ENCODE peak calls at places on chromosomes 3 and 15, in four cellular contexts. F is central memory CD4-positive, alpha-beta T cell; U is stimulated activated CD8-positive, alpha-beta memory T cell treated with anti-CD3 and anti-CD28 coated beads, Interleukin-7, amount 100 ng/mL, for 24 hours; Q is NCI-H1092 treated with DMSO at 0.1 percent for 48 hours. G is an unnamed sample.

GRCh38 chr3:48042071-48042760 is 26.0 kb upstream of the MAP4 start:
- DNase-seq in F (no peak), U (no peak), Q (no peak), G (no peak)

GRCh38 chr3:57169872-57170623 is 4.9 kb upstream of the IL17RD start:
- DNase-seq in F (peak), U (peak), Q (peak), G (peak)

GRCh38 chr3:76514836-76515235 is 525.1 kb upstream of the ROBO2 start:
- DNase-seq in F (no peak), U (no peak), Q (no peak), G (no peak)

GRCh38 chr3:46284981-46285683 is 42.9 kb downstream of the CCR3 start:
- DNase-seq in F (peak), U (no peak), Q (no peak), G (no peak)

GRCh38 chr3:153967260-153967659 is 153.9 kb upstream of the ARHGEF26 start:
- DNase-seq in F (no peak), U (no peak), Q (no peak), G (no peak)

GRCh38 chr3:193688845-193689714 is 96.1 kb downstream of the OPA1 start:
- DNase-seq in F (no peak), U (no peak), Q (no peak), G (no peak)

GRCh38 chr3:4303187-4304123 is at the start of gene SETMAR:
- DNase-seq in F (peak), U (peak), Q (peak), G (peak)

GRCh38 chr15:74399511-74400312 is 32.3 kb upstream of the CYP11A1 start:
- DNase-seq in F (no peak), U (no peak), Q (no peak), G (peak)

GRCh38 chr15:81531141-81531592 is 157.2 kb upstream of the TMC3 start:
- DNase-seq in F (no peak), U (no peak), Q (peak), G (no peak)

GRCh38 chr3:58237940-58238681 is 519 bp downstream of the ABHD6 start:
- DNase-seq in F (peak), U (peak), Q (peak), G (no peak)

GRCh38 chr3:186964629-186965028 is 34.3 kb downstream of the ST6GAL1 start:
- DNase-seq in F (no peak), U (no peak), Q (no peak), G (no peak)

GRCh38 chr3:187944391-187945179 is 199.3 kb upstream of the BCL6 start:
- DNase-seq in F (no peak), U (no peak), Q (no peak), G (no peak)

GRCh38 chr15:42367041-42367440 is 7.7 kb downstream of the CAPN3 start:
- DNase-seq in F (no peak), U (no peak), Q (no peak), G (no peak)

GRCh38 chr3:169334994-169335393 is 328.5 kb downstream of the MECOM start:
- DNase-seq in F (no peak), U (no peak), Q (no peak), G (no peak)

GRCh38 chr15:101190196-101190595 is 61.7 kb downstream of the CHSY1 start:
- DNase-seq in F (no peak), U (no peak), Q (no peak), G (no peak)

GRCh38 chr3:138072816-138073215 is 42.6 kb downstream of the DZIP1L start:
- DNase-seq in F (no peak), U (no peak), Q (no peak), G (no peak)

GRCh38 chr3:161559177-161559998 is 62.8 kb downstream of the OTOL1 start:
- DNase-seq in F (no peak), U (no peak), Q (peak), G (peak)

GRCh38 chr3:112115161-112115739 is 17.8 kb downstream of the GCSAM start:
- DNase-seq in F (no peak), U (no peak), Q (no peak), G (no peak)

GRCh38 chr3:60154011-60154410 is 1097.2 kb downstream of the FHIT start:
- DNase-seq in F (no peak), U (no peak), Q (no peak), G (no peak)

GRCh38 chr15:100118546-100118945 is 223.2 kb downstream of the ADAMTS17 start:
- DNase-seq in F (no peak), U (no peak), Q (no peak), G (no peak)

GRCh38 chr3:43584043-43584826 is 37.6 kb downstream of the ANO10 start:
- DNase-seq in F (no peak), U (no peak), Q (no peak), G (peak)

GRCh38 chr15:79179108-79179561 is 88.6 kb upstream of the RASGRF1 start:
- DNase-seq in F (no peak), U (no peak), Q (no peak), G (no peak)

GRCh38 chr3:196634851-196635250 is 4.6 kb upstream of the NRROS start:
- DNase-seq in F (no peak), U (no peak), Q (no peak), G (no peak)

GRCh38 chr15:73899197-73900128 is 26.1 kb downstream of the TBC1D21 start:
- DNase-seq in F (no peak), U (no peak), Q (no peak), G (no peak)

GRCh38 chr3:195895900-195896360 is 12.4 kb downstream of the TNK2 start:
- DNase-seq in F (peak), U (peak), Q (no peak), G (no peak)

GRCh38 chr3:175916151-175916946 is 1057.2 kb downstream of the NAALADL2 start:
- DNase-seq in F (no peak), U (no peak), Q (no peak), G (no peak)

GRCh38 chr3:171055336-171056178 is 29.0 kb upstream of the SLC2A2 start:
- DNase-seq in F (no peak), U (no peak), Q (no peak), G (no peak)

GRCh38 chr3:106261396-106261795 is 392.6 kb upstream of the CBLB start:
- DNase-seq in F (no peak), U (no peak), Q (no peak), G (no peak)

GRCh38 chr15:56894601-56895000 is 23.8 kb upstream of the TCF12 start:
- DNase-seq in F (no peak), U (no peak), Q (no peak), G (peak)

GRCh38 chr3:171192176-171192854 is 165.8 kb upstream of the SLC2A2 start:
- DNase-seq in F (no peak), U (no peak), Q (peak), G (no peak)

GRCh38 chr3:13119471-13120220 is 46.4 kb upstream of the IQSEC1 start:
- DNase-seq in F (no peak), U (no peak), Q (no peak), G (no peak)

GRCh38 chr3:38154625-38155255 is 10.6 kb upstream of the OXSR1 start:
- DNase-seq in F (no peak), U (no peak), Q (no peak), G (no peak)

GRCh38 chr3:99895706-99896441 is 78.2 kb downstream of the CMSS1 start:
- DNase-seq in F (no peak), U (no peak), Q (no peak), G (no peak)